ENCODE peak calls at places on chromosomes 11 and 22, in six cellular contexts. One of them, this sample, is unnamed.

GRCh38 chr11:71269603-71270511 is 17.5 kb upstream of the SHANK2 start:
- DNase-seq in OCI-LY7: no peak
- DNase-seq in hepatocyte: no peak
- DNase-seq in HCT116: no peak
- DNase-seq in MM.1S: no peak
- DNase-seq in fibroblast of lung: no peak
- DNase-seq in this sample: no peak

GRCh38 chr22:48908547-48908946 is 919.1 kb downstream of the BRD1 start:
- DNase-seq in OCI-LY7: no peak
- DNase-seq in HCT116: no peak
- DNase-seq in fibroblast of lung: no peak
- DNase-seq in MM.1S: no peak
- DNase-seq in hepatocyte: no peak
- DNase-seq in this sample: no peak

GRCh38 chr11:94910779-94911178 is 62.6 kb downstream of the CWC15 start:
- DNase-seq in MM.1S: no peak
- DNase-seq in OCI-LY7: no peak
- DNase-seq in fibroblast of lung: peak
- DNase-seq in hepatocyte: peak
- DNase-seq in HCT116: no peak
- DNase-seq in this sample: no peak

GRCh38 chr11:32566527-32566926 is 17.1 kb upstream of the EIF3M start:
- DNase-seq in OCI-LY7: no peak
- DNase-seq in fibroblast of lung: no peak
- DNase-seq in MM.1S: no peak
- DNase-seq in HCT116: no peak
- DNase-seq in hepatocyte: no peak
- DNase-seq in this sample: peak

GRCh38 chr11:23957309-23957708 is 539.5 kb upstream of the LUZP2 start:
- DNase-seq in HCT116: no peak
- DNase-seq in MM.1S: no peak
- DNase-seq in fibroblast of lung: peak
- DNase-seq in hepatocyte: no peak
- DNase-seq in OCI-LY7: no peak
- DNase-seq in this sample: no peak

GRCh38 chr11:45804806-45805304 is at the start of gene SLC35C1:
- DNase-seq in HCT116: peak
- DNase-seq in fibroblast of lung: peak
- DNase-seq in MM.1S: peak
- DNase-seq in OCI-LY7: peak
- DNase-seq in hepatocyte: peak
- DNase-seq in this sample: peak

GRCh38 chr11:74680703-74681531 is 50.3 kb downstream of the CHRDL2 start:
- DNase-seq in MM.1S: no peak
- DNase-seq in OCI-LY7: no peak
- DNase-seq in HCT116: no peak
- DNase-seq in hepatocyte: no peak
- DNase-seq in fibroblast of lung: no peak
- DNase-seq in this sample: no peak

GRCh38 chr11:130323452-130324448 is 9.0 kb upstream of the ZBTB44 start:
- DNase-seq in hepatocyte: no peak
- DNase-seq in fibroblast of lung: peak
- DNase-seq in HCT116: no peak
- DNase-seq in OCI-LY7: no peak
- DNase-seq in MM.1S: no peak
- DNase-seq in this sample: no peak

GRCh38 chr11:8748317-8748716 is 65.7 kb downstream of the RPL27A start:
- DNase-seq in HCT116: no peak
- DNase-seq in hepatocyte: no peak
- DNase-seq in OCI-LY7: no peak
- DNase-seq in MM.1S: peak
- DNase-seq in fibroblast of lung: no peak
- DNase-seq in this sample: no peak

GRCh38 chr11:537622-538430 is 499 bp downstream of the LRRC56 start:
- DNase-seq in fibroblast of lung: no peak
- DNase-seq in OCI-LY7: no peak
- DNase-seq in MM.1S: no peak
- DNase-seq in hepatocyte: peak
- DNase-seq in HCT116: no peak
- DNase-seq in this sample: no peak

GRCh38 chr11:69080361-69080973 is 31.7 kb downstream of the TPCN2 start:
- DNase-seq in OCI-LY7: no peak
- DNase-seq in hepatocyte: no peak
- DNase-seq in MM.1S: no peak
- DNase-seq in fibroblast of lung: peak
- DNase-seq in HCT116: no peak
- DNase-seq in this sample: no peak

GRCh38 chr11:43937434-43938411 is 4.7 kb upstream of the C11orf96 start:
- DNase-seq in MM.1S: no peak
- DNase-seq in hepatocyte: no peak
- DNase-seq in HCT116: peak
- DNase-seq in OCI-LY7: no peak
- DNase-seq in fibroblast of lung: peak
- DNase-seq in this sample: no peak

GRCh38 chr22:37207981-37208380 is 4.3 kb downstream of the SSTR3 start:
- DNase-seq in MM.1S: no peak
- DNase-seq in HCT116: no peak
- DNase-seq in OCI-LY7: no peak
- DNase-seq in fibroblast of lung: no peak
- DNase-seq in hepatocyte: no peak
- DNase-seq in this sample: no peak

GRCh38 chr11:80698646-80699045 is 1257.8 kb upstream of the TENM4 start:
- DNase-seq in OCI-LY7: no peak
- DNase-seq in HCT116: no peak
- DNase-seq in MM.1S: no peak
- DNase-seq in hepatocyte: no peak
- DNase-seq in fibroblast of lung: no peak
- DNase-seq in this sample: no peak

GRCh38 chr11:114168691-114169090 is 109.2 kb downstream of the ZBTB16 start:
- DNase-seq in fibroblast of lung: no peak
- DNase-seq in HCT116: no peak
- DNase-seq in hepatocyte: no peak
- DNase-seq in OCI-LY7: peak
- DNase-seq in MM.1S: peak
- DNase-seq in this sample: no peak

GRCh38 chr11:72764503-72764902 is 12.3 kb upstream of the ARAP1 start:
- DNase-seq in hepatocyte: peak
- DNase-seq in fibroblast of lung: no peak
- DNase-seq in HCT116: no peak
- DNase-seq in MM.1S: no peak
- DNase-seq in OCI-LY7: no peak
- DNase-seq in this sample: no peak

GRCh38 chr11:17979770-17980371 is 33.0 kb downstream of the SERGEF start:
- DNase-seq in hepatocyte: peak
- DNase-seq in MM.1S: peak
- DNase-seq in fibroblast of lung: peak
- DNase-seq in OCI-LY7: peak
- DNase-seq in HCT116: no peak
- DNase-seq in this sample: peak

GRCh38 chr11:36008576-36008975 is 64.7 kb downstream of the LDLRAD3 start:
- DNase-seq in hepatocyte: no peak
- DNase-seq in HCT116: no peak
- DNase-seq in fibroblast of lung: peak
- DNase-seq in MM.1S: no peak
- DNase-seq in OCI-LY7: no peak
- DNase-seq in this sample: no peak

GRCh38 chr22:42180349-42180842 is 49.8 kb upstream of the CYP2D6 start:
- DNase-seq in MM.1S: no peak
- DNase-seq in fibroblast of lung: peak
- DNase-seq in hepatocyte: peak
- DNase-seq in HCT116: no peak
- DNase-seq in OCI-LY7: no peak
- DNase-seq in this sample: peak

GRCh38 chr22:29055192-29055830 is 6.3 kb downstream of the C22orf31 start:
- DNase-seq in OCI-LY7: no peak
- DNase-seq in HCT116: no peak
- DNase-seq in MM.1S: no peak
- DNase-seq in hepatocyte: no peak
- DNase-seq in fibroblast of lung: no peak
- DNase-seq in this sample: peak

GRCh38 chr22:41290262-41291221 is 4.6 kb upstream of the RANGAP1 start:
- DNase-seq in HCT116: no peak
- DNase-seq in hepatocyte: no peak
- DNase-seq in fibroblast of lung: peak
- DNase-seq in MM.1S: no peak
- DNase-seq in OCI-LY7: no peak
- DNase-seq in this sample: no peak

GRCh38 chr11:46776878-46777277 is 57.9 kb downstream of the F2 start:
- DNase-seq in OCI-LY7: no peak
- DNase-seq in HCT116: no peak
- DNase-seq in MM.1S: no peak
- DNase-seq in fibroblast of lung: no peak
- DNase-seq in hepatocyte: no peak
- DNase-seq in this sample: no peak

GRCh38 chr11:112929432-112929831 is 31.8 kb upstream of the NCAM1 start:
- DNase-seq in hepatocyte: no peak
- DNase-seq in MM.1S: no peak
- DNase-seq in fibroblast of lung: no peak
- DNase-seq in HCT116: no peak
- DNase-seq in OCI-LY7: no peak
- DNase-seq in this sample: no peak

GRCh38 chr11:119195680-119196079 is 10.4 kb downstream of the NHERF4 start:
- DNase-seq in OCI-LY7: no peak
- DNase-seq in HCT116: peak
- DNase-seq in MM.1S: no peak
- DNase-seq in fibroblast of lung: peak
- DNase-seq in hepatocyte: peak
- DNase-seq in this sample: no peak

GRCh38 chr11:73270855-73271477 is 1.2 kb upstream of the P2RY6 start:
- DNase-seq in OCI-LY7: no peak
- DNase-seq in fibroblast of lung: no peak
- DNase-seq in hepatocyte: no peak
- DNase-seq in HCT116: no peak
- DNase-seq in MM.1S: peak
- DNase-seq in this sample: no peak

DNA sequence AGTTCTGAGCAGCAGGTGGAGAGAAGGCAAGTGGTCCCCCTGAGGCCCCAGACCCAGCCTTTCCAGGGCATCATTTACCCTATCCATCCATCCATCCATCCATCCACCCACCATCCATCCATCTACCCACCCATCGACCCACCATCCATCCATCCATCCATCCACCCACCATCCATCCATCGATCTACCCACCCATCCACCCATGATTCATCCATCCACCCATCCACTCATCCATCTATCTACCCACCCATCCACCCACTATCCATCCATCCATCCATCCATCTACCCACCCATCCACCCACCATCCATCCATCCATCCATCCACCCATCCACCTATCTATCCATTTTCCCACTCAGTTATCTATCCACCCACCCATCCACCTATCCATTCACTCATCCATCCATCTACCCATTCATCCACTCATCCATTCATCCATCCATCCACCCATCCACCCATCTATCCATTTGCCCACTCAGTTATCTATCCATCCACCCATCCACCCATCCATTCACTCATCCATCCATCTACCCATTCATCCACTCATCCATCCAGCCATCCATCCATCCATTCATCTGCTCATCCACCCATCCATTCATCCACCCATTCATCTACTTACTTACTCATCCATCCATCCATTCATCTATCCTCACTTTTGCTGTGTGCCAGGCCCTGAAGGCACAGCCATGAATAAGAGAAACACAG is 63.4 kb downstream of the MCM5 start:
- DNase-seq in OCI-LY7: no peak
- DNase-seq in HCT116: no peak
- DNase-seq in fibroblast of lung: no peak
- DNase-seq in MM.1S: no peak
- DNase-seq in hepatocyte: no peak
- DNase-seq in this sample: no peak
- H2AFZ ChIP-seq in OCI-LY7: no peak
- H2AFZ ChIP-seq in HCT116: no peak
- H2AFZ ChIP-seq in fibroblast of lung: no peak
- H2AFZ ChIP-seq in MM.1S: no peak
- H2AFZ ChIP-seq in hepatocyte: no peak
- H2AFZ ChIP-seq in this sample: no peak

GRCh38 chr11:61596990-61597389 is 16.1 kb upstream of the SYT7 start:
- DNase-seq in MM.1S: no peak
- DNase-seq in OCI-LY7: no peak
- DNase-seq in fibroblast of lung: no peak
- DNase-seq in HCT116: no peak
- DNase-seq in hepatocyte: no peak
- DNase-seq in this sample: no peak

GRCh38 chr11:61592176-61592575 is 11.3 kb upstream of the SYT7 start:
- DNase-seq in OCI-LY7: no peak
- DNase-seq in MM.1S: no peak
- DNase-seq in fibroblast of lung: no peak
- DNase-seq in HCT116: no peak
- DNase-seq in hepatocyte: no peak
- DNase-seq in this sample: no peak

GRCh38 chr11:61598383-61598782 is 17.5 kb upstream of the SYT7 start:
- DNase-seq in OCI-LY7: no peak
- DNase-seq in MM.1S: no peak
- DNase-seq in HCT116: no peak
- DNase-seq in fibroblast of lung: no peak
- DNase-seq in hepatocyte: no peak
- DNase-seq in this sample: no peak

GRCh38 chr11:61596539-61596938 is 15.7 kb upstream of the SYT7 start:
- DNase-seq in hepatocyte: no peak
- DNase-seq in HCT116: no peak
- DNase-seq in fibroblast of lung: no peak
- DNase-seq in MM.1S: no peak
- DNase-seq in OCI-LY7: no peak
- DNase-seq in this sample: no peak

GRCh38 chr11:61594907-61595257 is 14.0 kb upstream of the SYT7 start:
- DNase-seq in MM.1S: no peak
- DNase-seq in OCI-LY7: no peak
- DNase-seq in fibroblast of lung: no peak
- DNase-seq in hepatocyte: no peak
- DNase-seq in HCT116: no peak
- DNase-seq in this sample: no peak
- H2AFZ ChIP-seq in MM.1S: no peak
- H2AFZ ChIP-seq in OCI-LY7: no peak
- H2AFZ ChIP-seq in fibroblast of lung: no peak
- H2AFZ ChIP-seq in hepatocyte: no peak
- H2AFZ ChIP-seq in HCT116: no peak
- H2AFZ ChIP-seq in this sample: no peak

GRCh38 chr11:15965562-15966250 is 390.6 kb downstream of the SOX6 start:
- DNase-seq in hepatocyte: no peak
- DNase-seq in MM.1S: no peak
- DNase-seq in HCT116: no peak
- DNase-seq in fibroblast of lung: no peak
- DNase-seq in OCI-LY7: no peak
- DNase-seq in this sample: no peak
- H2AFZ ChIP-seq in hepatocyte: no peak
- H2AFZ ChIP-seq in MM.1S: no peak
- H2AFZ ChIP-seq in HCT116: no peak
- H2AFZ ChIP-seq in fibroblast of lung: no peak
- H2AFZ ChIP-seq in OCI-LY7: no peak
- H2AFZ ChIP-seq in this sample: no peak

GRCh38 chr11:58024601-58025091 is 965 bp downstream of the OR9Q1 start:
- DNase-seq in fibroblast of lung: peak
- DNase-seq in hepatocyte: no peak
- DNase-seq in OCI-LY7: no peak
- DNase-seq in MM.1S: no peak
- DNase-seq in HCT116: no peak
- DNase-seq in this sample: no peak
- H2AFZ ChIP-seq in fibroblast of lung: peak
- H2AFZ ChIP-seq in hepatocyte: no peak
- H2AFZ ChIP-seq in OCI-LY7: no peak
- H2AFZ ChIP-seq in MM.1S: no peak
- H2AFZ ChIP-seq in HCT116: no peak
- H2AFZ ChIP-seq in this sample: no peak

This sample was measured in DND-41.